ENCODE peak calls at places on chromosomes 4 and X, in five cellular contexts. S, X, J, V and B are unnamed samples.

GRCh38 chrX:331145-331771 is 12.7 kb upstream of the GTPBP6 start:
- DNase-seq in S (peak; percentile 15), X (no peak), J (peak; percentile 40), V (no peak), B (no peak)

GRCh38 chr4:122121593-122121992 is 30.5 kb upstream of the BLTP1 start:
- DNase-seq in S (no peak), X (no peak), J (no peak), V (no peak), B (no peak)

GRCh38 chrX:24341795-24342194 is 18.6 kb upstream of the SUPT20HL1 start:
- DNase-seq in S (no peak), X (no peak), J (no peak), V (no peak), B (no peak)

GRCh38 chrX:154719132-154719675 is 31.7 kb downstream of the GAB3 start:
- DNase-seq in S (no peak), X (no peak), J (no peak), V (no peak), B (no peak)

GRCh38 chr4:176971576-176972105 is 178.9 kb upstream of the VEGFC start:
- DNase-seq in S (no peak), X (no peak), J (no peak), V (no peak), B (no peak)

GRCh38 chr4:184473515-184474260 is 662 bp downstream of the IRF2 start:
- DNase-seq in S (peak; percentile 42), X (no peak), J (peak; percentile 61), V (peak; percentile 69), B (no peak)

GRCh38 chrX:13428055-13428786 is 108.4 kb upstream of the ATXN3L start:
- DNase-seq in S (no peak), X (no peak), J (no peak), V (no peak), B (peak; percentile 88)

GRCh38 chrX:74453178-74453577 is 31.9 kb downstream of the SLC16A2 start:
- DNase-seq in S (no peak), X (no peak), J (no peak), V (no peak), B (no peak)

GRCh38 chr4:134027931-134028330 is 173.7 kb downstream of the PABPC4L start:
- DNase-seq in S (no peak), X (no peak), J (no peak), V (no peak), B (peak; percentile 8)

GRCh38 chr4:13537011-13537831 is 7.1 kb downstream of the NKX3-2 start:
- DNase-seq in S (no peak), X (no peak), J (no peak), V (no peak), B (no peak)

GRCh38 chr4:170687751-170688150 is 598.0 kb upstream of the AADAT start:
- DNase-seq in S (no peak), X (no peak), J (no peak), V (no peak), B (no peak)

GRCh38 chr4:40409835-40410234 is 74.7 kb downstream of the CHRNA9 start:
- DNase-seq in S (no peak), X (no peak), J (no peak), V (no peak), B (no peak)

GRCh38 chr4:67881226-67881625 is 2.6 kb downstream of the TMPRSS11D start:
- DNase-seq in S (no peak), X (no peak), J (no peak), V (no peak), B (no peak)

GRCh38 chrX:53085661-53086229 is 3.6 kb downstream of the TSPYL2 start:
- DNase-seq in S (no peak), X (no peak), J (no peak), V (no peak), B (no peak)

GRCh38 chrX:70552174-70552704 is 107.6 kb downstream of the DLG3 start:
- DNase-seq in S (no peak), X (no peak), J (no peak), V (no peak), B (no peak)

GRCh38 chr4:91471280-91471679 is 832.5 kb upstream of the GRID2 start:
- DNase-seq in S (no peak), X (no peak), J (peak; percentile 31), V (no peak), B (no peak)

GRCh38 chrX:74133156-74133796 is 170.7 kb upstream of the ZCCHC13 start:
- DNase-seq in S (no peak), X (no peak), J (peak; percentile 33), V (peak; percentile 82), B (peak; percentile 61)

GRCh38 chrX:634306-634958 is 3.8 kb downstream of the SHOX start:
- DNase-seq in S (no peak), X (no peak), J (peak; percentile 42), V (no peak), B (no peak)

GRCh38 chr4:139609647-139610046 is 53.6 kb upstream of the SETD7 start:
- DNase-seq in S (no peak), X (no peak), J (no peak), V (no peak), B (peak; percentile 62)

GRCh38 chr4:150385606-150386005 is 196.3 kb upstream of the MAB21L2 start:
- DNase-seq in S (no peak), X (no peak), J (no peak), V (peak; percentile 2), B (no peak)

GRCh38 chr4:8427761-8428287 is 12.7 kb downstream of the ACOX3 start:
- DNase-seq in S (peak; percentile 37), X (no peak), J (no peak), V (no peak), B (peak; percentile 28)

GRCh38 chr4:181909368-181909767 is 333.8 kb upstream of the TENM3 start:
- DNase-seq in S (no peak), X (no peak), J (no peak), V (no peak), B (no peak)

GRCh38 chr4:100539706-100540105 is 21.9 kb upstream of the EMCN start:
- DNase-seq in S (no peak), X (no peak), J (no peak), V (no peak), B (no peak)

GRCh38 chr4:123120473-123120872 is 198.1 kb upstream of the NUDT6 start:
- DNase-seq in S (no peak), X (no peak), J (no peak), V (no peak), B (peak; percentile 87)

GRCh38 chr4:128335541-128335940 is 47.9 kb upstream of the PGRMC2 start:
- DNase-seq in S (no peak), X (no peak), J (no peak), V (no peak), B (no peak)

GRCh38 chrX:22629105-22629725 is 356.5 kb downstream of the CBLL2 start:
- DNase-seq in S (no peak), X (no peak), J (no peak), V (no peak), B (no peak)